ENCODE peak calls at places on chromosomes 6 and 20, in five cellular contexts. D, T, F, B and Z are unnamed samples.

GRCh38 chr20:44336086-44336485 is 757 bp upstream of the R3HDML start:
- DNase-seq in D (no peak), T (no peak), F (no peak), B (peak; percentile 58), Z (peak; percentile 76)

GRCh38 chr20:38001173-38001875 is 31.9 kb downstream of the TTI1 start:
- DNase-seq in D (no peak), T (no peak), F (no peak), B (no peak), Z (no peak)

GRCh38 chr6:3471286-3471685 is 14.4 kb upstream of the SLC22A23 start:
- DNase-seq in D (no peak), T (no peak), F (no peak), B (no peak), Z (no peak)

GRCh38 chr6:5657684-5658429 is 348.9 kb downstream of the NRN1 start:
- DNase-seq in D (no peak), T (no peak), F (no peak), B (no peak), Z (no peak)

GRCh38 chr6:156776470-156776840 is 723 bp upstream of the ARID1B start:
- DNase-seq in D (no peak), T (no peak), F (no peak), B (no peak), Z (no peak)

GRCh38 chr20:43915209-43916072 is 789 bp downstream of the TOX2 start:
- DNase-seq in D (no peak), T (no peak), F (no peak), B (no peak), Z (peak; percentile 67)

GRCh38 chr6:143233563-143234285 is 173.0 kb downstream of the AIG1 start:
- DNase-seq in D (no peak), T (peak; percentile 20), F (no peak), B (no peak), Z (peak; percentile 47)

GRCh38 chr6:110265273-110265672 is 85.0 kb downstream of the CDC40 start:
- DNase-seq in D (no peak), T (no peak), F (no peak), B (no peak), Z (no peak)

GRCh38 chr6:163996491-163996890 is 582.0 kb downstream of the QKI start:
- DNase-seq in D (no peak), T (no peak), F (no peak), B (no peak), Z (no peak)

GRCh38 chr20:35611482-35611881 is 4.1 kb upstream of the SPAG4 start:
- DNase-seq in D (no peak), T (no peak), F (peak; percentile 97), B (no peak), Z (no peak)

GRCh38 chr6:43481075-43481474 is 3.7 kb downstream of the TJAP1 start:
- DNase-seq in D (no peak), T (no peak), F (no peak), B (no peak), Z (no peak)

GRCh38 chr6:161373905-161374451 is 100.1 kb upstream of the AGPAT4 start:
- DNase-seq in D (no peak), T (peak; percentile 74), F (peak; percentile 33), B (peak; percentile 34), Z (peak; percentile 89)

GRCh38 chr6:46287043-46287442 is 116.3 kb upstream of the ENPP5 start:
- DNase-seq in D (no peak), T (no peak), F (no peak), B (no peak), Z (no peak)

GRCh38 chr6:46287681-46288080 is 116.9 kb upstream of the ENPP5 start:
- DNase-seq in D (no peak), T (no peak), F (no peak), B (no peak), Z (no peak)

GRCh38 chr6:46281110-46281509 is 110.3 kb upstream of the ENPP5 start:
- DNase-seq in D (no peak), T (no peak), F (no peak), B (no peak), Z (no peak)

GRCh38 chr6:46288863-46289262 is 118.1 kb upstream of the ENPP5 start:
- DNase-seq in D (no peak), T (no peak), F (peak; percentile 21), B (no peak), Z (no peak)

GRCh38 chr6:46284472-46284871 is 113.7 kb upstream of the ENPP5 start:
- DNase-seq in D (no peak), T (no peak), F (no peak), B (no peak), Z (no peak)
- H3K4me1 ChIP-seq in D (no peaks in the 10 kb centered on the region), T (no peaks in the 10 kb centered on the region), F (peaks cover 6% of the 10 kb centered on the region), B (no peaks in the 10 kb centered on the region), Z (no peaks in the 10 kb centered on the region)

DNA sequence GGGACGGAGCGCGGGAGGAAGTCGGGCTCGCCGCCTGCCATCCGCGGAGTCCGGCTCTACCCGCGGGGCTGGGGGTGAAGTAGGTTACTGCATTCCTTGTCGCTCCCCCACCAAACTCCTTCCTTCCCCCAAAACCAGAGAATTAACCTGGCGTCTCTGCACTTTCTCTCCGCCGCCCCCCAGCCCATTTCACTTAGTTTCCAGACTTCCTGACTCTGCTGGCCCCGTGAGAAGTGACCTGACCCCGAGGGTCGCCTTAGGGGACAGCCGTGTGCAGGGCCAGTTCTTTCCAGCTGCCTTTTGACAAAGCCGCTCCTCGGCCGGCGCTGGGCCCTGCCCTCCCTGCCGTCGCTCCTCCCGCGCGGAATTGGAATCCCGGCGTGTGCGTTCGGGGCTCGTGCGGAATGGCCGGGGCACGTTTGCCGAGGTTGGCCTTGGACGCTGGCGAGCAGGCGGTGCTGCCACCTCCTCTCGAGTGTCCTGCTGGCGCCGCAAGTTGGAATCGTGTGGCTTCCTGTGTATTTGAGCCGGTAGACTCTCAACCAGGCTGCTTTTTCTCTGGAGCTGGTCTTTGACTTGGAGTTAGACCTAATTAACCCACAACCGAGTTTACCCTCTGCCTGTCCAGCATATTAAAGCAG is 650 bp downstream of the DCBLD1 start:
- DNase-seq in D (no peak), T (peak; percentile 61), F (peak; percentile 61), B (no peak), Z (peak; percentile 67)
- H3K4me2 ChIP-seq in D (peak overlapping the region; percentile 86), T (peak overlapping the region; percentile 90), F (peak overlapping the region; percentile 75), B (peak overlapping the region; percentile 97), Z (peak overlapping the region; percentile 91)

GRCh38 chr20:31663524-31663837 is 25.8 kb downstream of the COX4I2 start:
- DNase-seq in D (no peak), T (no peak), F (no peak), B (no peak), Z (no peak)
- H3K4me1 ChIP-seq in D (peaks cover 75% of the 10 kb centered on the region), T (peaks cover 8% of the 10 kb centered on the region), F (peaks cover 56% of the 10 kb centered on the region), B (peaks cover 5% of the 10 kb centered on the region), Z (peaks cover 18% of the 10 kb centered on the region)

GRCh38 chr6:46549155-46549554 is 57.9 kb upstream of the RCAN2 start:
- DNase-seq in D (no peak), T (no peak), F (no peak), B (no peak), Z (no peak)

GRCh38 chr6:46555129-46555528 is 63.9 kb upstream of the RCAN2 start:
- DNase-seq in D (no peak), T (no peak), F (no peak), B (no peak), Z (peak; percentile 28)
- H3K4me2 ChIP-seq in D (no peak overlapping the region), T (no peak overlapping the region), F (no peak overlapping the region), B (no peak overlapping the region), Z (no peak overlapping the region)

GRCh38 chr6:111679126-111679525 is 73.4 kb upstream of the TRAF3IP2 start:
- DNase-seq in D (no peak), T (no peak), F (no peak), B (no peak), Z (no peak)
- H3K4me1 ChIP-seq in D (no peaks in the 10 kb centered on the region), T (peaks cover 21% of the 10 kb centered on the region), F (no peaks in the 10 kb centered on the region), B (peaks cover 8% of the 10 kb centered on the region), Z (peaks cover 18% of the 10 kb centered on the region)

DNA sequence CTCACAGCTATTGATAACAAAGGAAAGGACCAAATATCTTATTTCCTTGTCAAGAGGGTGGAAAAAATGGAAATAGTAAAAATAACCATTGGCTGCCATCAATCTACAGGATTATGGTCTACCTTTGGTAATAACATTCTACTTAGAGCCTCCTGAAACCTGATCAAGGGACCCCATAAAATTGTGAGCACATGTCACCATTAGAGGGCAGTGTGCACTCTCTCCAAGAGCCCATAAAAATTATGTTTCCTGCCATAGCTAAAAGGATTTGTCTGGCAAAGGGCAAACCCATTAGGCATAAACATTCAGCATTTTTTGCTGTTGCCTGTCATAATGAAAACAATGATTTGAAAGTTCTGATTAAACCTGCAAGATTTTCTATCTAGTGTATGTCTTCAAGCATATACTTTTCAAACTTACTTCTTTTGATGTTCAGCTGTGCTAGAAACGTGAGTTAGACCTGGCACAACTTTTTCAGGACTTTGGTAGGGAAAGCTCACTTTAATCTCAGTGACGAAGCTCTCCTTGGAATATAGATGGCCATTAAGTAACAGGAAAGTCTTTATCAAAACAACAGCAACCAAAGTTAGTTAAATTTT is 120.7 kb upstream of the ZFP64 start:
- DNase-seq in D (peak; percentile 54), T (peak; percentile 61), F (peak; percentile 76), B (no peak), Z (peak; percentile 80)
- H3K4me2 ChIP-seq in D (no peak overlapping the region), T (no peak overlapping the region), F (no peak overlapping the region), B (no peak overlapping the region), Z (no peak overlapping the region)

DNA sequence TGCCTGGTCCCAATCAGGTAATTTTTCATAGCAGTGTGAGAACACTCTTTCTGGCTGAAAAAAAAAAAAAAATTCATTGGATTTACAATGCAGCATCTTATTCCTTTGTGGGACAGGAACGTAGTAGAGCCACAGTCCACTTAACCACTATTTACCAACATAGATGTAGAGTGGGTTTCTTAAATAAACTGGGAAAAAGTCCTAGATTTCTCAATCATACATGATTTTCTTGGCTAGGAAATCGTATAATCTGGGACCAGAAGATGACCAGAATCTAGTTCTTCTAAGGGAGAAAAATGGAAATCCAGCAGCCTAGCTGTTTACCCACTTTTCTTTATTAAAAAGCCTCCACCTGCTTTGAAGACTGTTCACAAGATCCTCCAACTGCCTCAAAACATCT is 70.5 kb downstream of the FYN start:
- DNase-seq in D (no peak), T (no peak), F (no peak), B (no peak), Z (no peak)
- H3K4me1 ChIP-seq in D (peaks cover 13% of the 10 kb centered on the region), T (peaks cover 25% of the 10 kb centered on the region), F (peaks cover 19% of the 10 kb centered on the region), B (peaks cover 10% of the 10 kb centered on the region), Z (peaks cover 23% of the 10 kb centered on the region)

GRCh38 chr6:73565767-73566485 is 45.1 kb upstream of the EEF1A1 start:
- DNase-seq in D (no peak), T (peak; percentile 42), F (no peak), B (peak; percentile 67), Z (peak; percentile 96)
- H3K4me2 ChIP-seq in D (peak overlapping the region; percentile 64), T (no peak overlapping the region), F (no peak overlapping the region), B (no peak overlapping the region), Z (peak overlapping the region; percentile 7)